ENCODE peak calls at places on chromosomes 4 and X, in four cellular contexts. U, T, D and E are unnamed samples.

GRCh38 chr4:3521621-3522325 is 10.4 kb downstream of the LRPAP1 start:
- DNase-seq in U (peak), T (no peak), D (no peak), E (no peak)

GRCh38 chr4:119537586-119537985 is 91.0 kb downstream of the PDE5A start:
- DNase-seq in U (no peak), T (no peak), D (no peak), E (no peak)

GRCh38 chr4:114296126-114296525 is 302.5 kb upstream of the UGT8 start:
- DNase-seq in D (no peak), T (no peak), U (no peak), E (no peak)

GRCh38 chr4:188903995-188904394 is 764.8 kb downstream of the TRIML1 start:
- DNase-seq in T (no peak), U (no peak), D (no peak), E (no peak)

GRCh38 chrX:47878198-47878597 is 41.5 kb downstream of the ZNF81 start:
- DNase-seq in D (no peak), U (no peak), T (no peak), E (no peak)

GRCh38 chr4:107870916-107871786 is 46.4 kb downstream of the SGMS2 start:
- DNase-seq in U (no peak), T (no peak), D (no peak), E (no peak)

GRCh38 chrX:13845721-13846378 is 29.0 kb upstream of the GPM6B start:
- DNase-seq in T (no peak), D (no peak), U (no peak), E (no peak)

GRCh38 chr4:25938251-25939186 is 24.5 kb downstream of the SMIM20 start:
- DNase-seq in D (no peak), U (no peak), T (no peak), E (peak)

GRCh38 chr4:173506780-173507211 is 23.2 kb downstream of the HAND2 start:
- DNase-seq in T (peak), U (no peak), D (no peak), E (no peak)

GRCh38 chrX:68936608-68937007 is 107.8 kb downstream of the EFNB1 start:
- DNase-seq in D (no peak), T (no peak), U (no peak), E (no peak)

GRCh38 chrX:17654116-17654515 is 83.2 kb upstream of the SCML1 start:
- DNase-seq in T (no peak), D (no peak), U (no peak), E (no peak)

GRCh38 chrX:154046262-154046771 is 26.6 kb upstream of the IRAK1 start:
- DNase-seq in T (no peak), U (no peak), D (no peak), E (no peak)

GRCh38 chrX:124328765-124329164 is 3.7 kb upstream of the TEX13D start:
- DNase-seq in T (no peak), D (no peak), U (no peak), E (no peak)

GRCh38 chr4:158195297-158195696 is 15.0 kb upstream of the TMEM144 start:
- DNase-seq in D (no peak), T (no peak), U (no peak), E (no peak)

GRCh38 chrX:136304493-136304892 is 3.7 kb downstream of the ADGRG4 start:
- DNase-seq in D (no peak), U (no peak), T (no peak), E (no peak)

GRCh38 chr4:172851534-172851933 is 317.1 kb upstream of the GALNT7 start:
- DNase-seq in U (no peak), T (no peak), D (no peak), E (no peak)

GRCh38 chrX:152632445-152633097 is 5.1 kb upstream of the GABRQ start:
- DNase-seq in T (peak), D (peak), U (peak), E (no peak)

GRCh38 chr4:22174640-22175039 is 226.1 kb upstream of the KCNIP4 start:
- DNase-seq in T (no peak), U (no peak), D (no peak), E (no peak)
- TF ChIP-seq USF1 in T (no peak), U (no peak), D (no peak), E (no peak)

GRCh38 chr4:88618782-88619485 is 26.7 kb downstream of the HERC3 start:
- DNase-seq in T (no peak), D (no peak), U (no peak), E (no peak)

GRCh38 chr4:88619973-88620372 is 27.7 kb downstream of the HERC3 start:
- DNase-seq in T (no peak), U (no peak), D (no peak), E (no peak)

GRCh38 chr4:88623097-88623496 is 30.8 kb downstream of the HERC3 start:
- DNase-seq in T (no peak), D (no peak), U (no peak), E (no peak)

GRCh38 chr4:88616275-88616996 is 24.2 kb downstream of the HERC3 start:
- DNase-seq in U (no peak), D (no peak), T (no peak), E (no peak)

GRCh38 chr4:88621763-88622327 is 29.6 kb downstream of the HERC3 start:
- DNase-seq in D (no peak), U (no peak), T (no peak), E (no peak)
- TF ChIP-seq USF1 in D (no peak), U (no peak), T (no peak), E (no peak)

DNA sequence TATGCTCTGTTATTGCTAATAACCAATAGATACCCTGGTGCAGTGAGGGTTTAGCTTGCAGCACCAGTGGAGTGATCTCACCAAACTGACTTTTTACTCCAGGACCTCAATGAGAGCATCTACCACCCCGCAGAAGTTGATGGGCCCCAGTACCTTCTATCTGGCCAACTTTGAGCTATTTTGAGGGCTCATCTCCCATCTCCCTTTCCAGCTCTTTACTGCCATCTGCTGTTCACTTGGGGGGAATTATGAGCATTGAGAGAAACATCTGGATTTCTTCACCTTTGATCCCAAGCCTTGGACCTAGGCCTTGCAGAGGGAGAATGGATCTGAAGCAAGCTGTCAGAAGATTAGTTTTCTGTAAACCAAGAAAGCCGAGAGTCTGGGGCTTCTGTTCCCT is 143.6 kb downstream of the TMEM164 start:
- DNase-seq in D (peak), T (peak), U (peak), E (no peak)
- TF ChIP-seq USF1 in D (no peak), T (no peak), U (no peak), E (no peak)

DNA sequence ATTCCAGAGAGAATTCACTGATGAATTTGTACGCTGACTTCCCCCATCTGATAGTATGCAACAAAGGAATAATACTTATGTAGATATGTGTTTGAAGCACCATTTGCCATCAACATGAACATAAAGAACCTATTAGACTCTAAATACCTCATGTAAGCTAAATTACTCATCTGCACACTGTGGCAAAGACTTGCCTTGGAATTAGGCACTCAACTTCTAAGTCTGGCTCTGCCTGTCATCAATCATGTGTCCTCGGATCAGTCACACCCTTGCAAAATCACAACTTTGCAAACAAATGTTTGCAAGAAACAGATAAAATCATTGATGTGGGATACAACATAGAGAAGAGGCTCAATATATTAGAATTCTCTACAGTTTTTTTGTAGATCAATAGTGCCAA is 170.0 kb upstream of the LDB2 start:
- DNase-seq in T (no peak), D (no peak), U (no peak), E (no peak)
- TF ChIP-seq USF1 in T (no peak), D (no peak), U (no peak), E (no peak)

GRCh38 chr4:83217721-83218522 is 66.7 kb downstream of the COQ2 start:
- DNase-seq in U (no peak), D (no peak), T (no peak), E (peak)
- TF ChIP-seq USF1 in U (no peak), D (no peak), T (no peak), E (no peak)

GRCh38 chr4:165813606-165814005 is 59.4 kb upstream of the TLL1 start:
- DNase-seq in D (no peak), T (no peak), U (no peak), E (no peak)

GRCh38 chr4:165810726-165811125 is 62.3 kb upstream of the TLL1 start:
- DNase-seq in U (no peak), T (no peak), D (no peak), E (no peak)

GRCh38 chr4:165814256-165815010 is 58.6 kb upstream of the TLL1 start:
- DNase-seq in D (no peak), T (no peak), U (no peak), E (no peak)
- TF ChIP-seq USF1 in D (no peak), T (no peak), U (no peak), E (no peak)

GRCh38 chr4:111283066-111283677 is 660.3 kb upstream of the PITX2 start:
- DNase-seq in D (peak), T (peak), U (peak), E (no peak)
- TF ChIP-seq USF1 in D (no peak), T (no peak), U (no peak), E (no peak)

GRCh38 chr4:40991908-40992307 is 222.4 kb downstream of the APBB2 start:
- DNase-seq in D (no peak), U (no peak), T (no peak), E (peak)

GRCh38 chr4:40987151-40987550 is 227.2 kb downstream of the APBB2 start:
- DNase-seq in T (no peak), U (no peak), D (no peak), E (no peak)

GRCh38 chr4:40990899-40991265 is 223.5 kb downstream of the APBB2 start:
- DNase-seq in T (no peak), U (no peak), D (no peak), E (peak)

GRCh38 chr4:40992472-40993298 is 221.7 kb downstream of the APBB2 start:
- DNase-seq in U (no peak), T (no peak), D (no peak), E (peak)

GRCh38 chr4:40990202-40990898 is 224.0 kb downstream of the APBB2 start:
- DNase-seq in T (no peak), U (no peak), D (no peak), E (peak)
- TF ChIP-seq USF1 in T (peak), U (no peak), D (no peak), E (no peak)